ENCODE peak calls at places on chromosome 20, in ten cellular contexts. I is tibial artery; K is H7; V is cardiac muscle cell; L is fibroblast of pulmonary artery; N is IMR-90; S is esophagus squamous epithelium; F is CD8-positive, alpha-beta T cell; D is endodermal cell; U is lower lobe of right lung. Z is an unnamed sample.

GRCh38 chr20:15902493-15902892 is 670.8 kb downstream of the KIF16B start:
- DNase-seq in I (no peak), K (peak; percentile 16), V (no peak), L (no peak), N (no peak), S (no peak), F (no peak), D (peak; percentile 81), U (no peak), Z (peak; percentile 45)

GRCh38 chr20:36808317-36809257 is 35.0 kb upstream of the DSN1 start:
- DNase-seq in I (no peak), K (peak; percentile 93), V (peak; percentile 67), L (peak; percentile 74), N (peak; percentile 89), S (no peak), F (peak; percentile 55), D (peak; percentile 92), U (peak; percentile 82), Z (peak; percentile 85)

GRCh38 chr20:33005908-33006775 is 1.4 kb upstream of the BPIFB2 start:
- DNase-seq in I (no peak), K (no peak), V (no peak), L (no peak), N (no peak), S (no peak), F (no peak), D (no peak), U (no peak), Z (no peak)

GRCh38 chr20:1468117-1468624 is 1.5 kb upstream of the NSFL1C start:
- DNase-seq in I (no peak), K (no peak), V (no peak), L (no peak), N (no peak), S (no peak), F (no peak), D (no peak), U (no peak), Z (peak; percentile 7)

GRCh38 chr20:25574411-25574810 is 10.9 kb downstream of the NINL start:
- DNase-seq in I (no peak), K (peak; percentile 62), V (peak; percentile 68), L (peak; percentile 61), N (peak; percentile 52), S (no peak), F (no peak), D (no peak), U (no peak), Z (peak; percentile 44)

GRCh38 chr20:36483919-36484808 is 57.2 kb upstream of the MYL9 start:
- DNase-seq in I (no peak), K (no peak), V (no peak), L (no peak), N (peak; percentile 75), S (no peak), F (no peak), D (no peak), U (no peak), Z (no peak)

GRCh38 chr20:24745617-24746350 is 203.3 kb upstream of the CST7 start:
- DNase-seq in I (no peak), K (peak; percentile 25), V (no peak), L (no peak), N (no peak), S (no peak), F (no peak), D (peak; percentile 18), U (no peak), Z (no peak)

GRCh38 chr20:32968833-32969241 is 35.4 kb downstream of the SUN5 start:
- DNase-seq in I (peak; percentile 33), K (peak; percentile 13), V (peak; percentile 32), L (no peak), N (no peak), S (no peak), F (no peak), D (peak; percentile 43), U (no peak), Z (no peak)

GRCh38 chr20:7828437-7828836 is 111.8 kb downstream of the HAO1 start:
- DNase-seq in I (no peak), K (no peak), V (peak; percentile 59), L (peak; percentile 50), N (no peak), S (no peak), F (no peak), D (no peak), U (no peak), Z (no peak)

GRCh38 chr20:16283307-16283706 is 289.9 kb downstream of the KIF16B start:
- DNase-seq in I (no peak), K (no peak), V (no peak), L (no peak), N (no peak), S (no peak), F (no peak), D (no peak), U (no peak), Z (no peak)

GRCh38 chr20:54115172-54115854 is 44.9 kb upstream of the BCAS1 start:
- DNase-seq in I (no peak), K (no peak), V (peak; percentile 51), L (peak; percentile 50), N (peak; percentile 28), S (no peak), F (no peak), D (no peak), U (peak; percentile 48), Z (peak; percentile 61)

GRCh38 chr20:23436681-23437080 is 2.8 kb upstream of the CSTL1 start:
- DNase-seq in I (no peak), K (no peak), V (peak; percentile 67), L (peak; percentile 75), N (no peak), S (no peak), F (no peak), D (peak; percentile 20), U (no peak), Z (no peak)

GRCh38 chr20:23434521-23435313 is 4.8 kb upstream of the CSTL1 start:
- DNase-seq in I (no peak), K (no peak), V (no peak), L (no peak), N (no peak), S (no peak), F (no peak), D (peak; percentile 18), U (no peak), Z (no peak)

GRCh38 chr20:23437126-23437894 is 2.2 kb upstream of the CSTL1 start:
- DNase-seq in I (no peak), K (no peak), V (no peak), L (no peak), N (no peak), S (no peak), F (no peak), D (no peak), U (no peak), Z (no peak)

GRCh38 chr20:23433628-23434027 is 5.9 kb upstream of the CSTL1 start:
- DNase-seq in I (no peak), K (no peak), V (no peak), L (no peak), N (no peak), S (no peak), F (no peak), D (no peak), U (no peak), Z (no peak)

GRCh38 chr20:23435675-23436539 is 3.6 kb upstream of the CSTL1 start:
- DNase-seq in I (no peak), K (no peak), V (peak; percentile 37), L (peak; percentile 18), N (no peak), S (no peak), F (no peak), D (peak; percentile 24), U (no peak), Z (no peak)
- H3K4me3 ChIP-seq in I (peak overlapping the region; percentile 7), K (no peak overlapping the region), V (no peak overlapping the region), L (no peak overlapping the region), N (no peak overlapping the region), S (no peak overlapping the region), F (no peak overlapping the region), D (no peak overlapping the region), U (no peak overlapping the region), Z (no peak overlapping the region)

GRCh38 chr20:59938696-59939051 is 1.4 kb downstream of the PPP1R3D start:
- DNase-seq in I (no peak), K (no peak), V (no peak), L (no peak), N (peak; percentile 23), S (no peak), F (no peak), D (no peak), U (no peak), Z (peak; percentile 62)

GRCh38 chr20:59939879-59940128 is 301 bp downstream of the PPP1R3D start:
- DNase-seq in I (no peak), K (no peak), V (peak; percentile 26), L (no peak), N (peak; percentile 4), S (no peak), F (no peak), D (no peak), U (peak; percentile 76), Z (peak; percentile 61)

GRCh38 chr20:59939052-59939878 is 840 bp downstream of the PPP1R3D start:
- DNase-seq in I (peak; percentile 68), K (peak; percentile 74), V (no peak), L (peak; percentile 21), N (no peak), S (no peak), F (no peak), D (peak; percentile 77), U (peak; percentile 56), Z (no peak)

GRCh38 chr20:59937150-59937549 is 3.0 kb downstream of the PPP1R3D start:
- DNase-seq in I (no peak), K (no peak), V (peak; percentile 32), L (no peak), N (no peak), S (no peak), F (no peak), D (no peak), U (no peak), Z (peak; percentile 42)

DNA sequence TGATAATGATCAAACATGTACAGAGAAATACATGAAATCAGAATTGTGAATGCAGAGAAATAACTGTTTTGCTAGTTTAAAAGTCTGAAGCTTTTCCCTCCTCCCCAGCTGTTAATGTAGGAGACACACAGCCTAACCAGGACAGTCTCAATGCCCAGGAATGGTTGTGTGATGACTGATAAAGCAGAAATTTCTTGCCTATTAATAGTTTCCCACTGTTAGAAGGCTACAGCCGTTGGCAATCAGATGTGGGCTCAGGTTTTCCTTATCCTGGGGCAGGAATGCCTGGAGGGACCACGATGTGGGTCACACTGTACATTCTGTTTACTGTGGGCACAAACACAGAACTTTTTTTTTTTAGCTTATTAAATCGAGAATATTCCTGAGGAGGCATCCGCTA is 1.9 kb downstream of the PPP1R3D start:
- DNase-seq in I (no peak), K (no peak), V (no peak), L (peak; percentile 18), N (peak; percentile 68), S (no peak), F (no peak), D (no peak), U (no peak), Z (no peak)
- H3K4me3 ChIP-seq in I (peak overlapping the region; percentile 63), K (no peak overlapping the region), V (peak overlapping the region; percentile 9), L (no peak overlapping the region), N (no peak overlapping the region), S (peak overlapping the region; percentile 11), F (no peak overlapping the region), D (no peak overlapping the region), U (peak overlapping the region; percentile 81), Z (peak overlapping the region; percentile 46)

GRCh38 chr20:62652051-62652893 is 10.0 kb downstream of the SLCO4A1 start:
- DNase-seq in I (peak; percentile 98), K (peak; percentile 90), V (peak; percentile 99), L (peak; percentile 99), N (peak; percentile 99), S (peak; percentile 84), F (peak; percentile 44), D (no peak), U (peak; percentile 93), Z (no peak)
- H3K4me3 ChIP-seq in I (peak overlapping the region; percentile 40), K (no peak overlapping the region), V (no peak overlapping the region), L (peak overlapping the region; percentile 37), N (peak overlapping the region; percentile 23), S (peak overlapping the region; percentile 39), F (peak overlapping the region; percentile 35), D (no peak overlapping the region), U (peak overlapping the region; percentile 37), Z (no peak overlapping the region)

GRCh38 chr20:44615169-44615791 is 32.9 kb downstream of the PKIG start:
- DNase-seq in I (no peak), K (peak; percentile 80), V (peak; percentile 48), L (peak; percentile 35), N (peak; percentile 38), S (no peak), F (no peak), D (peak; percentile 61), U (no peak), Z (no peak)
- H3K4me3 ChIP-seq in I (no peak overlapping the region), K (no peak overlapping the region), V (no peak overlapping the region), L (no peak overlapping the region), N (no peak overlapping the region), S (no peak overlapping the region), F (peak overlapping the region; percentile 2), D (no peak overlapping the region), U (no peak overlapping the region), Z (no peak overlapping the region)

Z was measured in NB4.